ENCODE peak calls at places on chromosomes 16 and 17, in four cellular contexts. D is heart right ventricle, K is HFF-Myc, E is cardiac fibroblast. W is an unnamed sample.

GRCh38 chr17:43695968-43696865 is 34.5 kb upstream of the MEOX1 start:
- DNase-seq in E (peak), K (no peak), D (peak), W (no peak)

GRCh38 chr16:86665319-86665675 is 86.9 kb downstream of the FOXL1 start:
- DNase-seq in D (no peak), K (no peak), E (peak), W (peak)

GRCh38 chr17:51860934-51861561 is 297.5 kb downstream of the CA10 start:
- DNase-seq in D (no peak), K (no peak), E (peak), W (peak)

GRCh38 chr16:67268136-67268579 is 11.2 kb upstream of the PLEKHG4 start:
- DNase-seq in K (peak), D (peak), E (peak), W (peak)

GRCh38 chr17:7589204-7589868 is 558 bp downstream of the SOX15 start:
- DNase-seq in D (peak), E (peak), K (no peak), W (peak)

GRCh38 chr16:50635505-50636392 is 45.4 kb downstream of the SNX20 start:
- DNase-seq in K (no peak), D (no peak), E (no peak), W (no peak)

GRCh38 chr17:48553837-48554236 is 8.9 kb upstream of the HOXB2 start:
- DNase-seq in K (no peak), E (no peak), D (no peak), W (no peak)

GRCh38 chr17:288802-289356 is 63.7 kb downstream of the RPH3AL start:
- DNase-seq in K (no peak), D (no peak), E (no peak), W (no peak)

GRCh38 chr17:76136276-76137025 is 4.6 kb downstream of the FOXJ1 start:
- DNase-seq in E (no peak), D (no peak), K (no peak), W (no peak)

GRCh38 chr17:40325156-40326013 is 16.4 kb downstream of the RARA start:
- DNase-seq in D (no peak), E (no peak), K (no peak), W (no peak)

GRCh38 chr17:45294506-45294905 is 22.3 kb downstream of the MAP3K14 start:
- DNase-seq in E (peak), K (no peak), D (peak), W (peak)

GRCh38 chr17:80510132-80510531 is 33.7 kb upstream of the NPTX1 start:
- DNase-seq in K (no peak), E (no peak), D (no peak), W (no peak)

GRCh38 chr17:66813314-66813713 is 21.6 kb upstream of the CACNG5 start:
- DNase-seq in K (no peak), D (no peak), E (no peak), W (no peak)

GRCh38 chr16:27460663-27461482 is 58.9 kb downstream of the IL21R start:
- DNase-seq in E (no peak), K (no peak), D (no peak), W (no peak)

GRCh38 chr17:80880650-80880989 is 111.0 kb upstream of the CHMP6 start:
- DNase-seq in K (no peak), D (no peak), E (no peak), W (no peak)

GRCh38 chr17:17073627-17074521 is 31.6 kb downstream of the MPRIP start:
- DNase-seq in E (no peak), D (no peak), K (no peak), W (peak)

GRCh38 chr17:39380144-39380543 is 21.3 kb downstream of the FBXL20 start:
- DNase-seq in K (no peak), D (no peak), E (no peak), W (no peak)

GRCh38 chr17:75639771-75640555 is 6.7 kb downstream of the SMIM5 start:
- DNase-seq in K (no peak), D (no peak), E (no peak), W (no peak)

GRCh38 chr17:78266231-78266631 is 34.8 kb downstream of the TMEM235 start:
- DNase-seq in E (no peak), K (no peak), D (no peak), W (no peak)

GRCh38 chr17:78789149-78789662 is 7.1 kb upstream of the CYTH1 start:
- DNase-seq in K (no peak), D (no peak), E (peak), W (no peak)

GRCh38 chr16:81497690-81498089 is 53.1 kb downstream of the CMIP start:
- DNase-seq in K (no peak), E (no peak), D (no peak), W (no peak)

GRCh38 chr17:63153488-63153887 is 187.5 kb downstream of the TANC2 start:
- DNase-seq in D (no peak), E (no peak), K (no peak), W (no peak)

GRCh38 chr17:74116087-74116717 is 87.3 kb upstream of the RPL38 start:
- DNase-seq in E (no peak), D (no peak), K (no peak), W (no peak)

GRCh38 chr16:82699711-82700495 is 73.1 kb downstream of the CDH13 start:
- DNase-seq in E (peak), K (peak), D (peak), W (peak)

GRCh38 chr17:72380737-72381136 is 259.9 kb downstream of the SOX9 start:
- DNase-seq in D (no peak), E (no peak), K (no peak), W (no peak)

GRCh38 chr16:782766-783403 is 5.3 kb downstream of the RPUSD1 start:
- DNase-seq in K (no peak), D (no peak), E (no peak), W (peak)

GRCh38 chr17:39688475-39688835 is 598 bp upstream of the PGAP3 start:
- DNase-seq in E (no peak), D (no peak), K (no peak), W (no peak)

GRCh38 chr17:68576811-68577551 is 24.2 kb downstream of the FAM20A start:
- DNase-seq in E (peak), D (peak), K (peak), W (no peak)

GRCh38 chr17:72053069-72053846 is 67.6 kb upstream of the SOX9 start:
- DNase-seq in E (no peak), D (no peak), K (no peak), W (no peak)

GRCh38 chr16:53061701-53062159 is 6.9 kb downstream of the CHD9 start:
- DNase-seq in E (no peak), K (no peak), D (no peak), W (peak)

GRCh38 chr16:70402916-70403659 is 35.8 kb downstream of the ST3GAL2 start:
- DNase-seq in K (no peak), E (peak), D (no peak), W (peak)

GRCh38 chr17:17344507-17345293 is 41.5 kb downstream of the NT5M start:
- DNase-seq in E (no peak), D (no peak), K (no peak), W (no peak)

GRCh38 chr16:24189941-24190340 is 66.2 kb upstream of the CACNG3 start:
- DNase-seq in D (no peak), K (no peak), E (no peak), W (no peak)

GRCh38 chr16:67847064-67847861 is at the start of gene CENPT:
- DNase-seq in K (no peak), D (peak), E (peak), W (peak)

GRCh38 chr17:51166987-51167931 is 1.0 kb downstream of the NME2 start:
- DNase-seq in D (peak), E (peak), K (no peak), W (peak)

GRCh38 chr16:917591-918061 is 53.2 kb downstream of the LMF1 start:
- DNase-seq in E (no peak), D (no peak), K (no peak), W (no peak)

GRCh38 chr16:87955302-87956168 is 4.3 kb downstream of the BANP start:
- DNase-seq in K (no peak), D (no peak), E (no peak), W (no peak)

GRCh38 chr16:87956169-87956770 is 5.0 kb downstream of the BANP start:
- DNase-seq in E (peak), K (no peak), D (peak), W (no peak)

GRCh38 chr16:87957296-87958069 is 6.2 kb downstream of the BANP start:
- DNase-seq in K (no peak), E (no peak), D (no peak), W (no peak)

GRCh38 chr16:87958632-87959031 is 7.4 kb downstream of the BANP start:
- DNase-seq in D (no peak), E (no peak), K (no peak), W (no peak)

DNA sequence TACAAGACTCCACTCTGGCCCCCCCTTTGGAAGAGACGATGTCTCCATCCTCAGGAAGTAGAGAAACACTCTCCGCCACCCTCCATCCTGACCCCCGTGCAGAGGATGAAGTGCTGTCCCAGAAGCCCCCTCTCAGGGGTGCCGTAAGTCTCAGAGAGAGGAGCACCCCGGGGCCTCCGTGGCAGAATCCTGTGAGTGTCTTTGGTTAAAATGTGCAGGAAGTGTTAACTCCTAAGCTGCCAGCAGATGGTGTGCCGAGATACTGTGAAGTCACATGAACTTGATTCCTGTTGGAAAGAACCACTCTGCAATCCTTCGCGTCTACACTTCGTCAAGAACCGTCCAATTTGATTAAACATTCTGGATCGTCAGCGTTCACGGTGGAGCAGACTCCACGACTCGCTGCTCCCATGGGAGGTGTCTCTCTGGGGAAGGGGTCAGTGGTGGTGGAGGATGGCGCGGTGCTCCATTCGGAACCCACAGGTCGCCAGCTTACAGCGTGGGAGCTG is 5.6 kb downstream of the BANP start:
- DNase-seq in E (peak), D (no peak), K (no peak), W (peak)
- TF ChIP-seq CTCF in E (peak), D (peak), K (peak), W (no peak)

DNA sequence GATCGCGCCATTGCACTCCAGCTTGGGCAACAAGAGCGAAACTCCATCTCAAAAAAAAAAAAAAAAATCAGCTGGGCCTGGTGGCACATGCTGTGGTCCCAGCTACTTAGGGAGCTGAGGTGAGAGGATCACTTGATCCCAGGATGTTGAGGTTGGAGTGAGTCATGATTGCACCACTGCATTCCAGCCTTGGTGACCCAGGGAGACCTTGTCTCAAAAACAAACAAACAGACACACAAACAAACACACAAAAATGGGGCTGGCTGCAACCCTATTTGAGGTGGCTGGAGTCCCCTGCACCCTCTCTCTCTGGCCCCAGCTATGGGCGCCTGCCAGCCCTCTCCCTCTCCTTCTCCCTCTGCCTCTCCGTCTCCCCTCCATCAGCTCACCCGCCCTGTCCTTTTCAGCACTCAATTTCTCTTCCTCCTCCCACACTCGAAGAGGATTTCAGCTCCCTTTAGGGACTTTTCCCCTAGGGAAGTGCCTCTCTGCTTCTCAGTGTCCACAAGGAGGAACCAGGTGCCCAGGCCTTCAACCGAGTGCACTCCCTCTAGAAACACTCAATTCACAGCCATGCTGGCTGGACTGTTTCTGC is 17.5 kb upstream of the TFAP4 start:
- DNase-seq in D (no peak), E (peak), K (no peak), W (peak)
- TF ChIP-seq CTCF in D (no peak), E (peak), K (peak), W (peak)

GRCh38 chr17:37064166-37064565 is 115.4 kb downstream of the AATF start:
- DNase-seq in K (no peak), D (no peak), E (no peak), W (no peak)

GRCh38 chr17:37060966-37061365 is 112.2 kb downstream of the AATF start:
- DNase-seq in D (no peak), K (no peak), E (no peak), W (no peak)

GRCh38 chr17:37062036-37062435 is 113.3 kb downstream of the AATF start:
- DNase-seq in K (no peak), D (no peak), E (no peak), W (no peak)

GRCh38 chr17:37056622-37057021 is 107.9 kb downstream of the AATF start:
- DNase-seq in E (no peak), D (no peak), K (no peak), W (no peak)

DNA sequence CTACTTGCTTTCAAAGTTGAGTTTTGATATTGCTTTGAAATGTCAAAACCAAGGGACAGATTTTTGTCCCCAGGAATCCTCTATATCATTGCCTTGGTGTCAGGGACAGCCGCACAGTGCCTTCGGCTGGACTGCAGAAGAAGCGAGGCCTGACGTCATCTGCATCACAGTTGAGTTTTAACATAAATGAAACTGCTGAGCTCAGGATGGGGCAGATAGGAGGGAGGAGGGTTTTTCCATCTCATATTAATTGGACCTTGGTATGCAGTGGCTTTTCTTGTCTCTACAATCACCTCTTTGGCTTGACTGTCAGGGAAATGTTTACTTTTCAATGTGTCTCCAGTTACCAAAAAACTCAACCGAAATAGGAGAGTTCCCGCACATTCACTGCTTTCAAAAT is 111.3 kb downstream of the AATF start:
- DNase-seq in E (no peak), K (no peak), D (no peak), W (no peak)
- TF ChIP-seq CTCF in E (no peak), K (no peak), D (no peak), W (no peak)

GRCh38 chr17:59845595-59846390 is 47.0 kb downstream of the TUBD1 start:
- DNase-seq in K (no peak), D (no peak), E (peak), W (peak)

GRCh38 chr17:59842901-59843652 is 49.7 kb downstream of the TUBD1 start:
- DNase-seq in D (no peak), E (peak), K (peak), W (peak)

GRCh38 chr17:59848385-59848668 is 44.4 kb downstream of the TUBD1 start:
- DNase-seq in D (no peak), K (no peak), E (no peak), W (no peak)

GRCh38 chr17:59846391-59847165 is 46.2 kb downstream of the TUBD1 start:
- DNase-seq in K (no peak), E (peak), D (no peak), W (peak)

GRCh38 chr17:59844884-59845594 is 47.7 kb downstream of the TUBD1 start:
- DNase-seq in E (peak), D (no peak), K (no peak), W (peak)
- TF ChIP-seq CTCF in E (no peak), D (no peak), K (no peak), W (no peak)

GRCh38 chr17:29243792-29244191 is 2.9 kb upstream of the CRYBA1 start:
- DNase-seq in K (no peak), E (no peak), D (no peak), W (peak)
- TF ChIP-seq CTCF in K (peak), E (peak), D (peak), W (peak)

GRCh38 chr16:12899529-12900168 is 1.7 kb upstream of the SHISA9 start:
- DNase-seq in D (no peak), E (no peak), K (no peak), W (no peak)

GRCh38 chr16:12900599-12901203 is 697 bp upstream of the SHISA9 start:
- DNase-seq in D (no peak), K (no peak), E (no peak), W (no peak)

GRCh38 chr16:12893050-12893750 is 8.2 kb upstream of the SHISA9 start:
- DNase-seq in D (no peak), K (no peak), E (no peak), W (no peak)

GRCh38 chr16:12898556-12898955 is 2.8 kb upstream of the SHISA9 start:
- DNase-seq in K (no peak), E (no peak), D (no peak), W (peak)

DNA sequence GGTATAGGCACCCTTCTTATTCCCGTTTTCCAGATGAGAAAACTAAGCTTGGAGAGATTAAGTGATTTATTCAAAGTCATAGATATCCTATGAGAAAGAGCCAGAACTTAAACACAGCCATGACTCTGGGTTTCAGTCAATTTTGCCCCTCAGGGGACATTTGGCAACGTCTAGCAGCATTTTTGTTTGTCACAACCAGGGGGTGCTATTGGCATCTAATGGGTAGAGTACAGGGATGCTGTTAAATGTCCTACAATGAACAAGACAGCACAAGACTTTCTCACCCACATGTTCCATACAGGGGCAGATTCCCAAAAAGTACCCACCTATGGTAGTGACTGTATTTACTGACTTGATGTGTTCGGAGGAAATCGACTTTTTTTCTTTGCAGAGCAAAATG is 4.8 kb upstream of the SHISA9 start:
- DNase-seq in D (no peak), K (peak), E (no peak), W (peak)
- TF ChIP-seq CTCF in D (peak), K (peak), E (no peak), W (peak)

GRCh38 chr17:21125862-21126261 is 902 bp upstream of the DHRS7B start:
- DNase-seq in E (no peak), K (no peak), D (no peak), W (no peak)

GRCh38 chr17:21124096-21124495 is 2.7 kb upstream of the DHRS7B start:
- DNase-seq in D (no peak), K (no peak), E (no peak), W (peak)

GRCh38 chr17:21119247-21119944 is 7.4 kb upstream of the DHRS7B start:
- DNase-seq in K (peak), D (peak), E (peak), W (peak)

DNA sequence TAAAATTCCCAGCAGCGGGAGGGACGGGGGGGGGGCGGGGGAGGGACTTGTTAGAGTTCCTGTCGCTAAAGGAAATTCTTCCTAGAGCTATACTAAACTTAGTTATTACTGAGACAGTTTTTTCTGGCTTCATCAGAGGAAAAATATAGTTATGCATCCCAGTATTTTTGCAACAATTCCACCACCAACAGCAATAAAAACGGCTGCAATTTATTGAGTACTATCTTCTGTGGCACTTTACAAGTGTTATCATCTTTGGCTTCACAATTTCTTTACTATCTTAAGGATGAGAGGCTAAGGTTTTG is 6.9 kb upstream of the DHRS7B start:
- DNase-seq in E (no peak), K (no peak), D (no peak), W (no peak)
- TF ChIP-seq CTCF in E (no peak), K (no peak), D (no peak), W (no peak)

W was measured in MCF 10A.